ENCODE peak calls at places on chromosomes 16 and 17, in six cellular contexts. I is mucosa of descending colon, B is bronchial epithelial cell, F is psoas muscle, X is left ventricle myocardium inferior, N is mesendoderm. E is an unnamed sample.

GRCh38 chr17:17681744-17682292 is 560 bp downstream of the RAI1 start:
- DNase-seq in I (no peak), B (no peak), F (peak; percentile 71), X (peak; percentile 49), N (no peak), E (no peak)

GRCh38 chr17:17235212-17236174 is 1.5 kb downstream of the FLCN start:
- DNase-seq in I (peak; percentile 8), B (peak; percentile 67), F (peak; percentile 69), X (no peak), N (no peak), E (no peak)

GRCh38 chr16:12763517-12763916 is 40.2 kb downstream of the CPPED1 start:
- DNase-seq in I (no peak), B (no peak), F (no peak), X (no peak), N (peak; percentile 40), E (no peak)

GRCh38 chr17:64073771-64074703 is 53.6 kb upstream of the ICAM2 start:
- DNase-seq in I (no peak), B (no peak), F (no peak), X (no peak), N (no peak), E (no peak)

GRCh38 chr17:50059256-50059655 is 3.3 kb downstream of the ITGA3 start:
- DNase-seq in I (no peak), B (no peak), F (no peak), X (no peak), N (no peak), E (no peak)

GRCh38 chr16:57299009-57299718 is 14.7 kb upstream of the PLLP start:
- DNase-seq in I (peak; percentile 59), B (peak; percentile 75), F (no peak), X (no peak), N (no peak), E (peak; percentile 17)

GRCh38 chr16:85498607-85499006 is 114.5 kb upstream of the GSE1 start:
- DNase-seq in I (peak; percentile 30), B (no peak), F (peak; percentile 80), X (no peak), N (no peak), E (no peak)

GRCh38 chr17:28928061-28928460 is 23.3 kb downstream of the PHF12 start:
- DNase-seq in I (no peak), B (peak; percentile 50), F (no peak), X (no peak), N (no peak), E (no peak)

GRCh38 chr17:36486204-36487194 is at the start of gene ZNHIT3:
- DNase-seq in I (peak; percentile 97), B (peak; percentile 93), F (peak; percentile 94), X (peak; percentile 91), N (peak; percentile 98), E (peak; percentile 62)

GRCh38 chr17:77735341-77736206 is 222.9 kb upstream of the TNRC6C start:
- DNase-seq in I (no peak), B (no peak), F (no peak), X (peak; percentile 69), N (peak; percentile 65), E (no peak)

GRCh38 chr17:64739316-64740058 is 77.4 kb upstream of the SMURF2 start:
- DNase-seq in I (no peak), B (peak; percentile 60), F (no peak), X (no peak), N (peak; percentile 34), E (no peak)

GRCh38 chr16:66979011-66979717 is 9.2 kb upstream of the CES4A start:
- DNase-seq in I (no peak), B (peak; percentile 26), F (peak; percentile 69), X (peak; percentile 48), N (no peak), E (no peak)

GRCh38 chr17:40321502-40322416 is 12.8 kb downstream of the RARA start:
- DNase-seq in I (no peak), B (no peak), F (peak; percentile 86), X (peak; percentile 79), N (no peak), E (no peak)

GRCh38 chr16:58099956-58100300 is 29.3 kb downstream of the CFAP20 start:
- DNase-seq in I (no peak), B (no peak), F (no peak), X (no peak), N (no peak), E (no peak)

GRCh38 chr17:36459601-36460000 is 26.9 kb upstream of the ZNHIT3 start:
- DNase-seq in I (no peak), B (no peak), F (no peak), X (no peak), N (no peak), E (no peak)

GRCh38 chr17:5203178-5203907 is 11.7 kb upstream of the ZNF594 start:
- DNase-seq in I (no peak), B (no peak), F (no peak), X (no peak), N (no peak), E (no peak)

GRCh38 chr17:81665205-81666091 is 957 bp downstream of the OXLD1 start:
- DNase-seq in I (peak; percentile 41), B (peak; percentile 4), F (no peak), X (no peak), N (peak; percentile 51), E (no peak)

GRCh38 chr16:22219389-22220075 is 13.5 kb downstream of the EEF2K start:
- DNase-seq in I (no peak), B (no peak), F (no peak), X (no peak), N (no peak), E (no peak)

GRCh38 chr17:42672038-42672437 is 4.8 kb downstream of the PLEKHH3 start:
- DNase-seq in I (no peak), B (no peak), F (no peak), X (no peak), N (no peak), E (no peak)

GRCh38 chr16:14356064-14356463 is 274.0 kb downstream of the PARN start:
- DNase-seq in I (no peak), B (no peak), F (peak; percentile 69), X (no peak), N (no peak), E (no peak)

DNA sequence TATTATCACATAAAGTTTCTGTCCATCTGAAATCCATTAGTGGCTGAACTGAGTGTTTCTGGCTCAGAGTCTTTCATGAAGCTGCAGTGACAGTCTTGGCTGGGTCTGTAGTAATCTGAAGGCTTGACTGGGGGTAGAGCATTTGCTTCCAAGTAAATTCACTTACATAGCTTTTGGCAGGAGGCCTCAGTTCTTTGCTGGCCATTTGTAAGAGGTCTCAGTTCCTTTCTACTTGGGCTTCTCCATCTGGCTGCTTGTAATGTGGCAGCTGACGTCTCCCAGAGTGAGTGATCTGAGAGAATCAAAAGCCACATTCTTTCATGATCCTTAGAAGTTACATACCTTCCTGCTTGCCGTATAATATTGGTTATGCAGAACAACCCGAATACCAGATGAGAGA is 39.7 kb downstream of the NF1 start:
- DNase-seq in I (no peak), B (no peak), F (no peak), X (no peak), N (no peak), E (no peak)
- H3K4me3 ChIP-seq in I (no peak overlapping the region), B (no peak overlapping the region), F (no peak overlapping the region), X (no peak overlapping the region), N (no peak overlapping the region), E (no peak overlapping the region)

DNA sequence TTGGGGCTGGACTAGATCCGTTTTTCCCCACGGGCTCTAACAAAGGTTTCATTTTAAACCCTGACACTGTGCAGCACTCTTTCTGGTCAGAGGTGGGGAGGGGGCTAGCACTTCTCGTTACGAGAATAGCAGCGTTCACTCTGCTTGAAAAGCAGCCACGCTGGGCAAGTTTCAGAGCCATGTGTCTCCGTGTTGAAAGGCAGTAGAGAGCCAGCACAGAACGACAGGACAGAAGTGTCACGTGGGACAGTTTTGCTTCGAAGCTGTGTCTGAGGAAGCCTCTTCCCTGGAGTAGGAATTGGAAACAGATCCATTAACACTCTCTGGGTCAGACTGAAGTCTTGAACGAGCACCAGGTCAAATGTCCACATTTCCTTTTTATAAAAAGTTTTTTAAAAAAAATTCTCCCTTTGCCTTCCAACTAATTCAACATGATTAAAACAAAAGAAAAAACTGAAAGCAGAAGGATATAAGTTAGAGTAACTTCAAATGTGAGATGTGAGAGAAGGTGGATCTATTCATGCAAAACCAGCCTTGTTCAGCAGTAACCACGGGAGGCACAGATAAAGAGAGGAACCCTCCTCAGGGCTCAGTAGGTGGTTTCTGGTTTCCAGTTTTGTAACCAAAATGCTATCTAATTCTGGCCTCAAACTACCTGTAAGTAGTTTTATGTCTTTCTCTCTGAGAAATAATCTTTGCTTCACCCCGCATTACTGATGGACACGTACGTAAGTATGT is 65.0 kb downstream of the SMG6 start:
- DNase-seq in I (no peak), B (no peak), F (peak; percentile 61), X (peak; percentile 62), N (peak; percentile 37), E (no peak)
- H3K4me3 ChIP-seq in I (no peak overlapping the region), B (no peak overlapping the region), F (peak overlapping the region; percentile 57), X (peak overlapping the region; percentile 26), N (no peak overlapping the region), E (no peak overlapping the region)

GRCh38 chr17:10106067-10106466 is 92.3 kb downstream of the GAS7 start:
- DNase-seq in I (no peak), B (no peak), F (no peak), X (no peak), N (no peak), E (no peak)

GRCh38 chr17:10107320-10108165 is 90.9 kb downstream of the GAS7 start:
- DNase-seq in I (no peak), B (no peak), F (no peak), X (peak; percentile 42), N (no peak), E (no peak)

GRCh38 chr17:10105513-10106001 is 92.8 kb downstream of the GAS7 start:
- DNase-seq in I (no peak), B (peak; percentile 61), F (no peak), X (peak; percentile 63), N (peak; percentile 71), E (peak; percentile 58)

GRCh38 chr17:10102817-10103216 is 95.6 kb downstream of the GAS7 start:
- DNase-seq in I (no peak), B (no peak), F (no peak), X (no peak), N (peak; percentile 52), E (no peak)

DNA sequence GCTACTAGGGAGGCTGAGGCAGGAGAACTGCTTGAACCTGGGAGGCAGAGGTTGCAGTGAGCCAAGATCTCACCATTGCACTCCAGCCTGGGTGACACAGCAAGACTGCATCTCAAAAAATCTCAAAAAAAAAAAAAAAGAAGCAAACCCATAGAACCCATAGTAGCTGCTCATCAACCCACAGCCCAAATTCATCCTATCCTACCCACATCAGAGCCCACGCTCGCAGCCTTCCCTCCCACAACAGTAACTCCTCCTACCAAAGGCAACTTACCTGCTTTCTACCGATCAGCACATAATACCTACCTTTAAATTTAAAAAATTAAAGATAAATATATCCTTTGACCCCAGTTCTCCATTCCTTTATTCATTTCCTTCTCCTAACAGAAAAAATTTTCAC is 94.7 kb downstream of the GAS7 start:
- DNase-seq in I (no peak), B (no peak), F (no peak), X (no peak), N (no peak), E (no peak)
- H3K4me3 ChIP-seq in I (no peak overlapping the region), B (no peak overlapping the region), F (no peak overlapping the region), X (no peak overlapping the region), N (no peak overlapping the region), E (no peak overlapping the region)

GRCh38 chr17:61383689-61384201 is 15.9 kb upstream of the TBX2 start:
- DNase-seq in I (no peak), B (no peak), F (peak; percentile 52), X (no peak), N (no peak), E (no peak)
- H3K4me3 ChIP-seq in I (no peak overlapping the region), B (no peak overlapping the region), F (no peak overlapping the region), X (no peak overlapping the region), N (no peak overlapping the region), E (no peak overlapping the region)

GRCh38 chr17:48592097-48592496 is 1.5 kb downstream of the HOXB5 start:
- DNase-seq in I (no peak), B (no peak), F (no peak), X (no peak), N (no peak), E (no peak)
- H3K4me3 ChIP-seq in I (no peak overlapping the region), B (no peak overlapping the region), F (no peak overlapping the region), X (peak overlapping the region; percentile 53), N (no peak overlapping the region), E (no peak overlapping the region)

GRCh38 chr17:47957591-47958490 is at the start of gene PRR15L:
- DNase-seq in I (peak; percentile 95), B (peak; percentile 38), F (no peak), X (no peak), N (no peak), E (no peak)
- H3K4me3 ChIP-seq in I (peak within 1 kb of the TSS; percentile 52), B (peak within 1 kb of the TSS; percentile 20), F (no peak within 1 kb of the TSS), X (no peak within 1 kb of the TSS), N (no peak within 1 kb of the TSS), E (no peak within 1 kb of the TSS)

E was measured in BJ.